ENCODE peak calls at places on chromosomes 3 and 15, in five cellular contexts. S is IMR-90; I is CD4-positive, alpha-beta memory T cell; N is effector memory CD4-positive, alpha-beta T cell; D is astrocyte. C is an unnamed sample.

GRCh38 chr15:87648278-87648677 is 608.3 kb downstream of the NTRK3 start:
- DNase-seq in S (peak; percentile 41), I (no peak), N (no peak), D (peak; percentile 59), C (no peak)

GRCh38 chr15:51864408-51865056 is 35.1 kb downstream of the TMOD3 start:
- DNase-seq in S (peak; percentile 47), I (no peak), N (no peak), D (peak; percentile 46), C (no peak)

GRCh38 chr3:50382271-50382670 is 22.9 kb upstream of the TMEM115 start:
- DNase-seq in S (no peak), I (no peak), N (no peak), D (no peak), C (no peak)

GRCh38 chr15:45393851-45394250 is 15.5 kb upstream of the GATM start:
- DNase-seq in S (no peak), I (no peak), N (no peak), D (no peak), C (no peak)

GRCh38 chr3:180324791-180325190 is 277.2 kb upstream of the TTC14 start:
- DNase-seq in S (no peak), I (no peak), N (no peak), D (no peak), C (peak; percentile 44)

GRCh38 chr3:172516318-172517214 is 6.7 kb downstream of the TNFSF10 start:
- DNase-seq in S (peak; percentile 94), I (no peak), N (no peak), D (peak; percentile 95), C (no peak)

GRCh38 chr15:84570164-84570692 is 30.6 kb upstream of the ZSCAN2 start:
- DNase-seq in S (no peak), I (peak; percentile 24), N (peak; percentile 29), D (peak; percentile 6), C (peak; percentile 84)

GRCh38 chr3:151219056-151219455 is 16.0 kb upstream of the GPR171 start:
- DNase-seq in S (peak; percentile 87), I (no peak), N (no peak), D (peak; percentile 89), C (no peak)

GRCh38 chr3:127714151-127714571 is 41.4 kb downstream of the ABTB1 start:
- DNase-seq in S (no peak), I (no peak), N (no peak), D (no peak), C (peak; percentile 62)

GRCh38 chr15:74176262-74177208 is 3.0 kb downstream of the ISLR start:
- DNase-seq in S (no peak), I (no peak), N (no peak), D (no peak), C (no peak)

GRCh38 chr3:114453296-114453888 is 159.6 kb downstream of the TIGIT start:
- DNase-seq in S (no peak), I (no peak), N (no peak), D (no peak), C (no peak)
- H3K4me3 ChIP-seq in S (no peak overlapping the region), I (no peak overlapping the region), N (no peak overlapping the region), D (no peak overlapping the region), C (no peak overlapping the region)

GRCh38 chr3:68997887-68998286 is 15.6 kb downstream of the EOGT start:
- DNase-seq in S (no peak), I (no peak), N (no peak), D (no peak), C (no peak)
- H3K36me3 ChIP-seq in S (peaks cover 28% of the 10 kb centered on the region), I (peaks cover 16% of the 10 kb centered on the region), N (peaks cover 21% of the 10 kb centered on the region), D (peaks cover 35% of the 10 kb centered on the region), C (peaks cover 4% of the 10 kb centered on the region)

GRCh38 chr15:88995449-88995848 is 82.3 kb upstream of the MFGE8 start:
- DNase-seq in S (peak; percentile 46), I (no peak), N (no peak), D (no peak), C (no peak)

GRCh38 chr15:88997531-88997930 is 84.4 kb upstream of the MFGE8 start:
- DNase-seq in S (no peak), I (no peak), N (no peak), D (no peak), C (no peak)

GRCh38 chr15:89002830-89003229 is 85.4 kb upstream of the ABHD2 start:
- DNase-seq in S (no peak), I (no peak), N (no peak), D (no peak), C (no peak)

GRCh38 chr15:89002281-89002761 is 85.9 kb upstream of the ABHD2 start:
- DNase-seq in S (peak; percentile 90), I (no peak), N (no peak), D (peak; percentile 64), C (no peak)

GRCh38 chr15:88998980-88999713 is 86.0 kb upstream of the MFGE8 start:
- DNase-seq in S (no peak), I (no peak), N (no peak), D (no peak), C (no peak)
- H3K27ac ChIP-seq in S (no peak overlapping the region), I (no peak overlapping the region), N (no peak overlapping the region), D (no peak overlapping the region), C (no peak overlapping the region)

DNA sequence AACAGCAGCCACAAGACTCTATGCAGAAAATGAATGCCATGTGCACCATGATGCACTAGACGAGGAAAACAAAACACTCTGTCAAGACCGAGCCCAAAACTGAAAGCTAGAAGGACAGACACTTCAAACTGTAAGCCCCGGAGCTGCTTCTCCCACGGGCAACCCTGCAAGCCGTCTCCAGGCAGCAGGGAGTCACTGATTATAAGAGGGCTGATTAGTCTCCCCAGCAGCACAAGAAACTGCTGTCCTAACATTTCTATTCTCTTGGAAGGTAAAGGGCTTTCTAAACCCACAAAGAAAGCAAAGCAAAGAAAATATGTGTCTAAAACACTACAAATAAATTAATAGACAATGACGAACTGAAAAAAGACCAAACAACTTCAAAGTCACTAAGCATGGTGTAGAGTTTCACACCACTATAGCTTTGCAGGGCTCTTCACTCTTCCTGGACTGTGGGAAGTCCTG is 15.5 kb downstream of the TBC1D2B start:
- DNase-seq in S (peak; percentile 53), I (peak; percentile 50), N (no peak), D (peak; percentile 58), C (peak; percentile 68)
- H3K4me3 ChIP-seq in S (peak overlapping the region; percentile 19), I (no peak overlapping the region), N (peak overlapping the region; percentile 28), D (peak overlapping the region; percentile 18), C (peak overlapping the region; percentile 14)

GRCh38 chr3:126121632-126122031 is 37.7 kb upstream of the SLC41A3 start:
- DNase-seq in S (no peak), I (no peak), N (no peak), D (no peak), C (no peak)
- H3K36me3 ChIP-seq in S (no peaks in the 10 kb centered on the region), I (no peaks in the 10 kb centered on the region), N (no peaks in the 10 kb centered on the region), D (no peaks in the 10 kb centered on the region), C (peaks cover 14% of the 10 kb centered on the region)

GRCh38 chr3:190117995-190118394 is 2.7 kb downstream of the P3H2 start:
- DNase-seq in S (peak; percentile 47), I (no peak), N (no peak), D (peak; percentile 67), C (no peak)
- H3K27ac ChIP-seq in S (no peak overlapping the region), I (no peak overlapping the region), N (no peak overlapping the region), D (no peak overlapping the region), C (peak overlapping the region; percentile 56)

DNA sequence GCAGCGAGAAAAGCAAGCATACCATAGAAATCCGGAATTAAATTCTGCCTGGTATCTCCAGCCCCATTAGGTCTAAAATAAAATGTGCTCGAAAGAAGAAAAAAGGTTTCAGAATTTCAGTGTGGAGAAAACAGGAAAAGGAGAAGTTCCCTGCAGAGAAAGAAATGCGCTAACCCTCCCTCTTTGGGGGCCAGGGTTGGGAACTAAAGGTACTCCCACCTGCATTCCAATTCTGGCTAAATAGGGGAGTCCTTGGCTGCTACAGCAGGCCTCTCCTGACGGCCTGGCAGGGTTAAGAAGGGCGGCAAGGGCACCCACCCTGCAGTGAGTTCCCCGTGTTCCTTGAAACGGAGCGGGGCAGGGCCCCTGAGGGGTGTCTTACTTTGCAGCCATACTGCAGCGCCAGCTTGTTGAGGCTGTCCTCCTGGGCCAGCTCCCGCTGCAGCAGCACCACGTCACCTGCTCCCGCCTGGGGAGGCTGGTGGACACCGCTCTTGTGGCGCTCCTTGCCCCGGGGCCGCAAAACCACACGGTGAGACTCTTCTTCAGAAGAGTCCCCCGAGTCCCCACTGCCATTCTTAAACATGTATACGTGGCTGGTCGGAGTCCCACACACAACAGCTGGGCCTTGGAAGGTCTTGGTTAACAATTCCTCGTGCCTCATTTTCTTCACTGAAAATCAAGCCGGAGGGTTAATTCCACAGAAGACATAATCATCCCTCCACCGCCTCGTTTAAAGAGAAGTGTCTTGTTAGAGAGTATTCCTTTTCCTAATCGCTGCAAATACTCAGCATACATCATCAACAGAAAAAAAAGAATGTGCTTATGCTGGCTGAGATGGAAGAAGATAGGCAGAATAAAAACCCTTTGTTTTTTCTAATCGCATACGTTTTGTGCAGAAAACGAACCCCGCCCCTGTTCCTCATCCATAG is 1.6 kb downstream of the LYSMD4 start:
- DNase-seq in S (no peak), I (no peak), N (no peak), D (no peak), C (peak; percentile 61)
- H3K4me3 ChIP-seq in S (peak overlapping the region; percentile 90), I (no peak overlapping the region), N (no peak overlapping the region), D (peak overlapping the region; percentile 71), C (peak overlapping the region; percentile 62)

DNA sequence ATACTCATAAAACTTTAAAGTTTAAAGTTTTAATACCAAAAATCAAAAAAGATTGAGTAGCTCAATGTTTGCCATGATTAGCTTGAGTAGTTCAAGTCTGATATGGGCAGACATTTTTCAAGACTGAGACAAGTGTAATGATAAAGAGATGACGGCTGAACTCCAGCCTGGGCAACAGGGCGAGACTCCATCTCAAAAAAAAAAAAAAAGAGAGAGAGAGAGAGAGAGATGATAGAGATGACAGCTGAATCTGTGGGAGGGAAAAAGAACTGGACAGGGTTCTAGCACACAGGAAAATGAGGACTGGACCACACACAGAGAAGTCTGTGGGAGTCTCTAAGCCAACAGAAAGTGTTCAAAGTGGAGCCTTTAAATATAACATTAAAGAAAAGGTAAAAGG is 25.2 kb downstream of the CEP152 start:
- DNase-seq in S (no peak), I (no peak), N (no peak), D (no peak), C (no peak)
- H3K36me3 ChIP-seq in S (peaks cover 11% of the 10 kb centered on the region), I (peaks cover 7% of the 10 kb centered on the region), N (peaks cover 18% of the 10 kb centered on the region), D (peaks cover 7% of the 10 kb centered on the region), C (no peaks in the 10 kb centered on the region)

DNA sequence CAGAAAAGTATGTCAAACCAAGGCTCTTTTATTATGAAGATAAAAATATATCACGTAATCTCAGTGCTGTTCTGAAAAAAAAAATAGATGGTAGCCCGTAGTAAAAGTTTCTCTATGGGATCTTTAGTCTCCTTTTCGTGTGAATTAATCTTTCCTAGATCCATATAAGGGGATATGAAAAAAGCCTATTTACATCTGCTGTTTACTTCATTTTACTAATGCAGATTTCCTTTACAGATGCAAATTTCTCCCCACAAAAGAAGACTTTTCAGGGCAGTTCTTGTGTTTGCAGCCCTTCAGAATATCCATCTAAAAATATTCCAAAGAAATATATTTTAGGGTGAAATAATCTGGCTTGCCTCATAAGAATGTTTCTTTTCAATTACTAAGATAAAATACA is 1291.7 kb downstream of the ROBO1 start:
- DNase-seq in S (no peak), I (no peak), N (no peak), D (no peak), C (no peak)
- H3K27ac ChIP-seq in S (no peak overlapping the region), I (no peak overlapping the region), N (no peak overlapping the region), D (no peak overlapping the region), C (no peak overlapping the region)